ENCODE peak calls at places on chromosomes 1 and 21, in five cellular contexts. Z is A549, T is HCT116, Q is endothelial cell of umbilical vein, K is K562. H is an unnamed sample.

GRCh38 chr1:199273837-199274379 is 635.1 kb downstream of the PTPRC start:
- DNase-seq in Q (peak), K (no peak), Z (no peak), T (no peak), H (peak)

GRCh38 chr1:45863117-45863670 is 59.8 kb downstream of the MAST2 start:
- DNase-seq in K (no peak), Z (no peak), Q (no peak), T (no peak), H (no peak)

GRCh38 chr21:44466351-44466954 is 11.1 kb downstream of the LRRC3 start:
- DNase-seq in T (no peak), Q (no peak), Z (no peak), K (no peak), H (no peak)

GRCh38 chr1:9960705-9961562 is 17.7 kb downstream of the NMNAT1 start:
- DNase-seq in T (no peak), K (no peak), Q (no peak), Z (no peak), H (peak)

GRCh38 chr1:71080178-71080781 is 555 bp downstream of the ZRANB2 start:
- DNase-seq in K (peak), Z (peak), Q (peak), T (no peak), H (peak)

GRCh38 chr1:92159593-92159992 is 58.1 kb upstream of the C1orf146 start:
- DNase-seq in T (no peak), Q (no peak), Z (no peak), K (no peak), H (no peak)

GRCh38 chr1:5860277-5860676 is 131.9 kb downstream of the NPHP4 start:
- DNase-seq in Z (no peak), Q (no peak), K (no peak), T (no peak), H (no peak)

GRCh38 chr1:27862671-27863551 is 9.4 kb upstream of the THEMIS2 start:
- DNase-seq in Q (peak), Z (peak), T (no peak), K (no peak), H (peak)

GRCh38 chr1:243729956-243730355 is 120.1 kb downstream of the AKT3 start:
- DNase-seq in Q (no peak), T (no peak), K (no peak), Z (peak), H (peak)

GRCh38 chr1:22290157-22290556 is 147.3 kb upstream of the WNT4 start:
- DNase-seq in Q (no peak), Z (no peak), T (no peak), K (no peak), H (no peak)

GRCh38 chr1:183244466-183244865 is 58.4 kb downstream of the LAMC2 start:
- DNase-seq in Z (no peak), K (no peak), T (no peak), Q (no peak), H (peak)

GRCh38 chr1:54979327-54979891 is 1.0 kb upstream of the TMEM61 start:
- DNase-seq in Q (no peak), Z (no peak), T (no peak), K (no peak), H (no peak)

GRCh38 chr1:223329664-223330420 is 34.1 kb downstream of the SUSD4 start:
- DNase-seq in T (no peak), K (no peak), Q (no peak), Z (no peak), H (no peak)

GRCh38 chr1:11053758-11054137 is 6.1 kb downstream of the SRM start:
- DNase-seq in T (no peak), Q (no peak), Z (no peak), K (peak), H (peak)

GRCh38 chr1:4328402-4329071 is 325.9 kb upstream of the AJAP1 start:
- DNase-seq in T (no peak), Q (no peak), Z (no peak), K (peak), H (no peak)

GRCh38 chr1:245898581-245898980 is 608.5 kb downstream of the SMYD3 start:
- DNase-seq in Q (no peak), T (no peak), Z (no peak), K (no peak), H (no peak)

GRCh38 chr1:245906207-245906606 is 600.9 kb downstream of the SMYD3 start:
- DNase-seq in T (no peak), Q (no peak), K (no peak), Z (no peak), H (no peak)

GRCh38 chr1:245901565-245901964 is 605.5 kb downstream of the SMYD3 start:
- DNase-seq in K (no peak), Z (no peak), T (no peak), Q (no peak), H (no peak)

GRCh38 chr1:245896258-245896657 is 610.8 kb downstream of the SMYD3 start:
- DNase-seq in Q (no peak), Z (no peak), K (no peak), T (no peak), H (no peak)

GRCh38 chr1:245901037-245901436 is 606.0 kb downstream of the SMYD3 start:
- DNase-seq in Z (no peak), Q (no peak), K (no peak), T (no peak), H (peak)
- TF ChIP-seq MAX in Z (no peak), Q (no peak), K (no peak), T (no peak), H (no peak)

GRCh38 chr1:201360901-201361651 is 16.4 kb downstream of the TNNT2 start:
- DNase-seq in Z (no peak), K (no peak), Q (no peak), T (no peak), H (no peak)

GRCh38 chr1:201360486-201360885 is 17.0 kb downstream of the TNNT2 start:
- DNase-seq in K (no peak), Q (no peak), T (no peak), Z (no peak), H (no peak)

GRCh38 chr1:201359031-201359872 is 18.2 kb downstream of the TNNT2 start:
- DNase-seq in Z (no peak), T (no peak), Q (no peak), K (no peak), H (no peak)

GRCh38 chr1:201358596-201358995 is 18.9 kb downstream of the TNNT2 start:
- DNase-seq in Z (no peak), T (no peak), K (no peak), Q (no peak), H (no peak)

DNA sequence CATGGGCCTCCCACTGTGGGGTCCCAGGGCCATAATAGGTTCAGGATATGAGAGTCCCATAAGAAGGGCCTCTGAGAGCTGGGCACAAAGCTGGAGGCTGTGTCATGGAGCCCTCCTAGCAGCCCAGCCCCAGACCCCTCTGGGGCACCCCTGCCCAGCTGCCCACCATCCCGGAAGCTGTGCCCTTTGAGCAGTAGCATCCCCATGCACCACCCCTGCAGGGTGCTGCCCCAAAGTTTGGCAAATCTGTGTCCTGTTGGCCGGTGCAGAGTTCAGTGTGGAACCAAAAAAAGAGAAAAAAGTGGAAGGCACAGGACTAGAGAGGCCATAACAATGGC is 17.6 kb downstream of the TNNT2 start:
- DNase-seq in K (no peak), Z (no peak), Q (no peak), T (no peak), H (no peak)
- H3K4me3 ChIP-seq in K (no peak), Z (no peak), Q (no peak), T (no peak), H (no peak)

DNA sequence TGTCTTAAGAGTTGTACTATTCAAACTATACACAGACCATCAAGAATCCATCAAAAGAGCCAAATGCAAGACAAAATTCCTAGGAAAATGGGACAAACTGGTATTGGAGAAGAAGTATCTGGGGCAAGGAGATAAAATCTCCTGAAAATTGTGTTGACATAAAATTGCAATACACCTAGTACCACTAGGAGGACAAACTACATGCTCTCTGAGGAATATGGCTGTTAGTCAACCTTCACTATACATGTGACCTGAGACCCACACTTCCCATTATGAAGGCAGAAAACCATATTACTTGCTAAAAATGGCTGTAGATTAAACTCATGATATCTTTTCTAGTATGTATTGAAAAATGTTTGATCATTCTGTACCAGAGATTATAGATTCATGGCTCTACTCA is 30.0 kb downstream of the IRF2BP2 start:
- DNase-seq in Q (peak), K (peak), Z (peak), T (no peak), H (peak)
- TF ChIP-seq CTCF in Q (no peak), K (peak), Z (peak), T (peak), H (peak)

GRCh38 chr21:42236693-42237092 is 17.8 kb downstream of the ABCG1 start:
- DNase-seq in T (no peak), K (no peak), Z (no peak), Q (no peak), H (no peak)
- TF ChIP-seq MAX in T (no peak), K (no peak), Z (no peak), Q (no peak), H (no peak)

GRCh38 chr1:93774707-93775106 is 93.1 kb upstream of the BCAR3 start:
- DNase-seq in Q (no peak), T (no peak), Z (no peak), K (no peak), H (no peak)
- H3K4me3 ChIP-seq in Q (no peak), T (no peak), Z (no peak), K (no peak), H (no peak)

H was measured in NB4.